ENCODE peak calls at places on chromosomes 5 and 9, in five cellular contexts. T, G, C, I and S are unnamed samples.

GRCh38 chr9:129954868-129955550 is 88.0 kb downstream of the FNBP1 start:
- DNase-seq in T (no peak), G (no peak), C (no peak), I (no peak), S (no peak)

GRCh38 chr5:157915638-157916037 is 56.7 kb upstream of the CLINT1 start:
- DNase-seq in T (no peak), G (no peak), C (no peak), I (no peak), S (no peak)

GRCh38 chr5:74288038-74288437 is 352.5 kb downstream of the ENC1 start:
- DNase-seq in T (no peak), G (no peak), C (no peak), I (no peak), S (no peak)

GRCh38 chr5:6430418-6431028 is 18.1 kb upstream of the UBE2QL1 start:
- DNase-seq in T (no peak), G (no peak), C (no peak), I (no peak), S (no peak)

GRCh38 chr9:131610231-131610761 is 65.0 kb downstream of the PRRT1B start:
- DNase-seq in T (no peak), G (no peak), C (no peak), I (no peak), S (no peak)

GRCh38 chr9:113511047-113511521 is 47.6 kb downstream of the RGS3 start:
- DNase-seq in T (no peak), G (no peak), C (no peak), I (no peak), S (no peak)

GRCh38 chr5:479566-480319 is 36.8 kb downstream of the EXOC3 start:
- DNase-seq in T (no peak), G (no peak), C (no peak), I (no peak), S (no peak)

GRCh38 chr5:72817076-72817476 is 615 bp downstream of the TNPO1 start:
- DNase-seq in T (no peak), G (peak; percentile 7), C (peak; percentile 64), I (peak; percentile 46), S (no peak)

GRCh38 chr5:32542216-32543059 is 42.9 kb upstream of the SUB1 start:
- DNase-seq in T (no peak), G (no peak), C (peak; percentile 29), I (no peak), S (no peak)

GRCh38 chr5:162209005-162209605 is 141.5 kb downstream of the GABRG2 start:
- DNase-seq in T (no peak), G (no peak), C (peak; percentile 9), I (peak; percentile 48), S (no peak)

GRCh38 chr5:180155331-180155881 is 53.6 kb downstream of the RASGEF1C start:
- DNase-seq in T (no peak), G (no peak), C (no peak), I (no peak), S (no peak)

GRCh38 chr5:65555266-65555665 is 7.7 kb downstream of the CENPK start:
- DNase-seq in T (no peak), G (no peak), C (no peak), I (no peak), S (no peak)

GRCh38 chr9:131228988-131229387 is 47.3 kb downstream of the FAM78A start:
- DNase-seq in T (no peak), G (no peak), C (no peak), I (no peak), S (no peak)

GRCh38 chr5:150612905-150613670 is 27.4 kb upstream of the SYNPO start:
- DNase-seq in T (no peak), G (no peak), C (no peak), I (no peak), S (no peak)

GRCh38 chr5:11863920-11864319 is 40.3 kb downstream of the CTNND2 start:
- DNase-seq in T (no peak), G (no peak), C (no peak), I (no peak), S (no peak)

GRCh38 chr9:4490705-4491620 is 695 bp downstream of the SLC1A1 start:
- DNase-seq in T (no peak), G (no peak), C (no peak), I (no peak), S (no peak)

GRCh38 chr5:179310439-179311090 is 34.7 kb downstream of the ADAMTS2 start:
- DNase-seq in T (no peak), G (no peak), C (no peak), I (no peak), S (no peak)

GRCh38 chr5:82107277-82107676 is 135.5 kb downstream of the ATG10 start:
- DNase-seq in T (no peak), G (no peak), C (peak; percentile 13), I (peak; percentile 26), S (no peak)

GRCh38 chr9:129398101-129398795 is 220.2 kb upstream of the IER5L start:
- DNase-seq in T (no peak), G (no peak), C (no peak), I (no peak), S (no peak)

GRCh38 chr5:74652576-74652975 is 12.0 kb upstream of the ENC1 start:
- DNase-seq in T (no peak), G (no peak), C (no peak), I (no peak), S (no peak)

GRCh38 chr9:101457003-101457402 is 21.4 kb upstream of the ALDOB start:
- DNase-seq in T (no peak), G (no peak), C (no peak), I (no peak), S (no peak)

GRCh38 chr5:378976-379742 is 57.6 kb downstream of the AHRR start:
- DNase-seq in T (no peak), G (no peak), C (no peak), I (peak; percentile 93), S (no peak)